ENCODE peak calls at places on chromosomes 6 and 20, in seven cellular contexts. One of them, this sample, is unnamed.

GRCh38 chr6:16488813-16489212 is 250.4 kb downstream of the GMPR start:
- DNase-seq in HL-60: no peak
- DNase-seq in CD8-positive, alpha-beta memory T cell: no peak
- DNase-seq in adrenal gland: no peak
- DNase-seq in left ventricle myocardium inferior: no peak
- DNase-seq in sigmoid colon: no peak
- DNase-seq in SJSA1: no peak
- DNase-seq in this sample: no peak

GRCh38 chr6:34673079-34673478 is 23.5 kb downstream of the ILRUN start:
- DNase-seq in HL-60: no peak
- DNase-seq in CD8-positive, alpha-beta memory T cell: no peak
- DNase-seq in adrenal gland: no peak
- DNase-seq in left ventricle myocardium inferior: no peak
- DNase-seq in sigmoid colon: no peak
- DNase-seq in SJSA1: no peak
- DNase-seq in this sample: peak; percentile 47

GRCh38 chr6:109069746-109070145 is 24.9 kb downstream of the SESN1 start:
- DNase-seq in HL-60: no peak
- DNase-seq in CD8-positive, alpha-beta memory T cell: no peak
- DNase-seq in adrenal gland: no peak
- DNase-seq in left ventricle myocardium inferior: no peak
- DNase-seq in sigmoid colon: no peak
- DNase-seq in SJSA1: no peak
- DNase-seq in this sample: no peak

GRCh38 chr6:6746334-6746969 is 157.9 kb downstream of the LY86 start:
- DNase-seq in HL-60: no peak
- DNase-seq in CD8-positive, alpha-beta memory T cell: no peak
- DNase-seq in adrenal gland: peak; percentile 70
- DNase-seq in left ventricle myocardium inferior: peak; percentile 39
- DNase-seq in sigmoid colon: no peak
- DNase-seq in SJSA1: no peak
- DNase-seq in this sample: no peak

GRCh38 chr20:63022501-63022900 is 15.7 kb upstream of the BHLHE23 start:
- DNase-seq in HL-60: no peak
- DNase-seq in CD8-positive, alpha-beta memory T cell: no peak
- DNase-seq in adrenal gland: no peak
- DNase-seq in left ventricle myocardium inferior: peak; percentile 3
- DNase-seq in sigmoid colon: no peak
- DNase-seq in SJSA1: no peak
- DNase-seq in this sample: no peak

GRCh38 chr6:87909849-87910248 is 137.8 kb upstream of the SPACA1 start:
- DNase-seq in HL-60: no peak
- DNase-seq in CD8-positive, alpha-beta memory T cell: no peak
- DNase-seq in adrenal gland: peak; percentile 41
- DNase-seq in left ventricle myocardium inferior: no peak
- DNase-seq in sigmoid colon: no peak
- DNase-seq in SJSA1: peak; percentile 78
- DNase-seq in this sample: no peak

GRCh38 chr20:43341541-43341940 is 116.2 kb upstream of the SRSF6 start:
- DNase-seq in HL-60: no peak
- DNase-seq in CD8-positive, alpha-beta memory T cell: no peak
- DNase-seq in adrenal gland: no peak
- DNase-seq in left ventricle myocardium inferior: no peak
- DNase-seq in sigmoid colon: no peak
- DNase-seq in SJSA1: no peak
- DNase-seq in this sample: no peak

GRCh38 chr6:144921206-144921975 is 636.3 kb downstream of the UTRN start:
- DNase-seq in HL-60: no peak
- DNase-seq in CD8-positive, alpha-beta memory T cell: no peak
- DNase-seq in adrenal gland: no peak
- DNase-seq in left ventricle myocardium inferior: no peak
- DNase-seq in sigmoid colon: no peak
- DNase-seq in SJSA1: no peak
- DNase-seq in this sample: no peak

GRCh38 chr6:117373211-117373813 is 52.4 kb downstream of the ROS1 start:
- DNase-seq in HL-60: no peak
- DNase-seq in CD8-positive, alpha-beta memory T cell: no peak
- DNase-seq in adrenal gland: no peak
- DNase-seq in left ventricle myocardium inferior: no peak
- DNase-seq in sigmoid colon: no peak
- DNase-seq in SJSA1: no peak
- DNase-seq in this sample: no peak

GRCh38 chr6:6586167-6586566 is 2.4 kb upstream of the LY86 start:
- DNase-seq in HL-60: no peak
- DNase-seq in CD8-positive, alpha-beta memory T cell: no peak
- DNase-seq in adrenal gland: no peak
- DNase-seq in left ventricle myocardium inferior: no peak
- DNase-seq in sigmoid colon: no peak
- DNase-seq in SJSA1: no peak
- DNase-seq in this sample: no peak

GRCh38 chr20:3798908-3799248 is 2.8 kb downstream of the CDC25B start:
- DNase-seq in HL-60: no peak
- DNase-seq in CD8-positive, alpha-beta memory T cell: no peak
- DNase-seq in adrenal gland: no peak
- DNase-seq in left ventricle myocardium inferior: no peak
- DNase-seq in sigmoid colon: no peak
- DNase-seq in SJSA1: no peak
- DNase-seq in this sample: no peak

GRCh38 chr6:112562348-112563220 is 215.5 kb downstream of the RFPL4B start:
- DNase-seq in HL-60: no peak
- DNase-seq in CD8-positive, alpha-beta memory T cell: no peak
- DNase-seq in adrenal gland: no peak
- DNase-seq in left ventricle myocardium inferior: no peak
- DNase-seq in sigmoid colon: peak; percentile 64
- DNase-seq in SJSA1: no peak
- DNase-seq in this sample: no peak

DNA sequence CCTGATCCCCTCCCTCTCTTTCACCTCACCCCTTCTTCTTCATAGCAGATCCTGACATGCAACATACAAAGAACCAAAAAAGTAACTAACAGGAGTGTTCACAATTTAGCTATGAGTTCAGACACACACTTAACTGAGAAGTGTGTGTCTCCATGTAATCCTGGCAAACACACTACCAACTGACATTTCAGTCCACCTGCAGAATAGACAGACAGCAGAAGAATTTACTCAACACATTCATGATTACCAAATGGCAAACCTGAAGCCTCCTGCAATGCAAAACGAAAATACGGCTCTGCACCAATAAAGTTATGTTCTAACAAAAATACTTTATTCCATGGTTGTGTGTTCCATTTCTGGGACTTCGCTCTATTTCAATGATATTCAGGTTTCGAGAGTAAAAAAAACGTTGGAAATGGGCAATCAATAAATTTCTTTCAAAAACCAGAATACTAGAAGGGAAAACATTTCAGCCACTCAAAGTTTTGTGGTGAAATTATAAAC is 2.6 kb downstream of the BACH2 start:
- DNase-seq in HL-60: no peak
- DNase-seq in CD8-positive, alpha-beta memory T cell: no peak
- DNase-seq in adrenal gland: no peak
- DNase-seq in left ventricle myocardium inferior: no peak
- DNase-seq in sigmoid colon: no peak
- DNase-seq in SJSA1: no peak
- DNase-seq in this sample: no peak
- H3K4me3 ChIP-seq in HL-60: no peak overlapping the region
- H3K4me3 ChIP-seq in CD8-positive, alpha-beta memory T cell: peak overlapping the region; percentile 75
- H3K4me3 ChIP-seq in adrenal gland: no peak overlapping the region
- H3K4me3 ChIP-seq in left ventricle myocardium inferior: peak overlapping the region; percentile 90
- H3K4me3 ChIP-seq in sigmoid colon: no peak overlapping the region
- H3K4me3 ChIP-seq in SJSA1: no peak overlapping the region
- H3K4me3 ChIP-seq in this sample: peak overlapping the region; percentile 90

DNA sequence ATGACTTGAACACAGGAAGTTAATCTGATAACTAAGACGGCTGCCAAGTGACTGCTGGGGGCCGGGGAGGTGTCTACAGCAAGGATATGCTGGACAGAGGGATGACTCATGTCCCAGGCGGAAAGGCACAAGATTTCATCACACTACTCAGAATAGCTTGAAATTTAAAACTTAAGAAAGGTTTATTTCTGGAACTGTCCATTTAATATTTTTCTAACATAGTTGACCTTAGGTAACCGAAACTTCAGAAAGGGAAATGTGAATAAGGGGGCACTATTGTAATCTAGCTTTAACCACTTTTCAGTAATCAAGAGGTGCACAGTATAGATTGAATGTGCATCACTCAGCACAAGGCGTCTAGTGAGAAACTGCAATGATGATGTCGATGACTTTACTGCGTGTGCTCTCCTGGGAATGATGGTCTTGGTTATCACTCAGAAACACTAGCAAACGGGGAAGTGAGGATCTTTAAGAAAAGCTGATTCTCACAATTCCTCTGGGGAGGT is 171.5 kb downstream of the QKI start:
- DNase-seq in HL-60: peak; percentile 52
- DNase-seq in CD8-positive, alpha-beta memory T cell: no peak
- DNase-seq in adrenal gland: peak; percentile 79
- DNase-seq in left ventricle myocardium inferior: peak; percentile 65
- DNase-seq in sigmoid colon: peak; percentile 78
- DNase-seq in SJSA1: peak; percentile 76
- DNase-seq in this sample: no peak
- H3K27ac ChIP-seq in HL-60: no peak overlapping the region
- H3K27ac ChIP-seq in CD8-positive, alpha-beta memory T cell: peak overlapping the region; percentile 18
- H3K27ac ChIP-seq in adrenal gland: no peak overlapping the region
- H3K27ac ChIP-seq in left ventricle myocardium inferior: peak overlapping the region; percentile 56
- H3K27ac ChIP-seq in sigmoid colon: no peak overlapping the region
- H3K27ac ChIP-seq in SJSA1: peak overlapping the region; percentile 57
- H3K27ac ChIP-seq in this sample: no peak overlapping the region

DNA sequence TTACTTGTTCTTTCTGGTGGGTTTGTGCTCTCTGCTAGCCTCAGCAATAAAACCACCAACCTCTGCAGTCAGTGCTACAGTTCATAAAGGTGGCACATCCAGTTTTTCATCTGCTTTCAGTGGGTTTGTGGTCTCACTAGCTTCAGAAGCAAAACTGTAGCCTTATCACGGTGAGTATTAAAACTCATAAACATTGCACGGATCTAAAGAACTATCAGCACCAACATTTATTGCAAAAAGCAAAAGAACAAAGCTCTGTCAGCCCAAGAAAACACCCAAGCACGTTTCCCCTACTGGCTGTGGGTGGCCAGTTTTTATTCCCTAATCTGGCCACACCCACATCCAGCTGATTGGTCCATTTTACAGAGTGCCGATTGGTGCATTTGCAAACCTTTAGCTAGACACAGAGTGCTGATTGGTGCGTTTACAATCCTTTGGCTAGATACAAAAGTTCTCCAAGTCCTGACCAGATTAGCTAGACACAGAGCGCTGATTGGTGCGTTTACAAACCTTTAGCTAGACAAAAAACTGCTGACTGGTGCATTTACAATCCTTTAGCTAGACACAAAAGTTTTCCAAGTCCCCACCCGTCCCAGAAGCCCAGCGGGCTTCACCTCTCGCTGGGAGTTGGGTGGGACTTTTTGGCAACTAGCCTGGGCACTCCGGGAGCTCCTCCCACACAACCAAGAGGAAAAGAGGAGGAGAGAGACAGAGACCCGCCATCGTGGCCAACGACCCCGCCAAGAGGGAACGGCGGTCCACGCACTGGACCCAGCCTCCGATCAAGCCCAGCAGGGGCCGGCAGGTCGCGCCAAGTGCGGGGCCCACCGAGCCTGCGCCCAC is 3.3 kb upstream of the TMEM14C start:
- DNase-seq in HL-60: peak; percentile 18
- DNase-seq in CD8-positive, alpha-beta memory T cell: peak; percentile 34
- DNase-seq in adrenal gland: peak; percentile 27
- DNase-seq in left ventricle myocardium inferior: peak; percentile 55
- DNase-seq in sigmoid colon: no peak
- DNase-seq in SJSA1: peak; percentile 28
- DNase-seq in this sample: peak; percentile 73
- H3K4me3 ChIP-seq in HL-60: peak overlapping the region; percentile 49
- H3K4me3 ChIP-seq in CD8-positive, alpha-beta memory T cell: peak overlapping the region; percentile 47
- H3K4me3 ChIP-seq in adrenal gland: peak overlapping the region; percentile 67
- H3K4me3 ChIP-seq in left ventricle myocardium inferior: peak overlapping the region; percentile 70
- H3K4me3 ChIP-seq in sigmoid colon: peak overlapping the region; percentile 29
- H3K4me3 ChIP-seq in SJSA1: peak overlapping the region; percentile 54
- H3K4me3 ChIP-seq in this sample: peak overlapping the region; percentile 32

DNA sequence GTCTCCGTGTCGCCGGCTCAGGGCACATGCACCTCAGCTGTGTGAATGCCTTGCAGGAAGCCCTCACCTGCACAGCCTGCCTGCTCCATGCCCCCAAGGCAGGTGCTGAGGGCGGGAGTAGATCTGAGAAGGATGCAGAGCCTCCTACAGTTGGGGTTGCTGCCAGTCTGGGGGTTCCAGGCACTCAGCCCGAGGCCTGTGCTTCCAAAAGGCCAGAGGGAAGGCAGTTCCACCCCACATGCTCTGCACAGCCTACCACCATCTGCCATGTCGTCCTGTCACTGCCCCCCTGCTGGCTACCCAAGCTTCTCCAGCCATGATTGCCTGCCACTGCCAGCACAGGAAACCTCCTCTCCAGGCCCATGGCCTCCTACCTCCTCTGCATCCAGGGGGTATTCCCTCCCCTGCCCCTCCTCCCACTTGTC is 19.3 kb downstream of the ACSS1 start:
- DNase-seq in HL-60: no peak
- DNase-seq in CD8-positive, alpha-beta memory T cell: no peak
- DNase-seq in adrenal gland: no peak
- DNase-seq in left ventricle myocardium inferior: no peak
- DNase-seq in sigmoid colon: no peak
- DNase-seq in SJSA1: no peak
- DNase-seq in this sample: no peak
- H3K27ac ChIP-seq in HL-60: no peak overlapping the region
- H3K27ac ChIP-seq in CD8-positive, alpha-beta memory T cell: no peak overlapping the region
- H3K27ac ChIP-seq in adrenal gland: no peak overlapping the region
- H3K27ac ChIP-seq in left ventricle myocardium inferior: peak overlapping the region; percentile 98
- H3K27ac ChIP-seq in sigmoid colon: peak overlapping the region; percentile 88
- H3K27ac ChIP-seq in SJSA1: no peak overlapping the region
- H3K27ac ChIP-seq in this sample: peak overlapping the region; percentile 47

DNA sequence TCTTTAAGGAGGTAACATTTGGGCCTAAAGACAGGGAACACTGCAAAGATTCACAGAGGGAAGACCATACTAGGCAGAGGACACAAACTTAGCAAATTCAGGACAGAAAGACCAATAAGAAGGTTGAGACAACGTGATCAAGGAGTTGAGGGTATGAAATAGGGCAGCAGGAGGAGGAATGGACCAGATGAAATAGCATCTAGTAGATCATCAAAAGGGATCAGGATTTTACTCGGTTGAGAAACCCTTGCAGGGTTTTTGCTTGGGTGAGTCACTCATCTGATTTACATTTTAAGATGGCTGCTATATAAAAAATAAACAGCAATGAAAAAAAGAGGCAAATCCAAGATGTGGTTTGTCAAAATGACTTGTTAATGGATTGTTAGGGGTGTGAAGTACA is 4.7 kb downstream of the BCLAF1 start:
- DNase-seq in HL-60: no peak
- DNase-seq in CD8-positive, alpha-beta memory T cell: no peak
- DNase-seq in adrenal gland: no peak
- DNase-seq in left ventricle myocardium inferior: no peak
- DNase-seq in sigmoid colon: no peak
- DNase-seq in SJSA1: peak; percentile 10
- DNase-seq in this sample: no peak
- H3K4me3 ChIP-seq in HL-60: peak overlapping the region; percentile 7
- H3K4me3 ChIP-seq in CD8-positive, alpha-beta memory T cell: peak overlapping the region; percentile 45
- H3K4me3 ChIP-seq in adrenal gland: no peak overlapping the region
- H3K4me3 ChIP-seq in left ventricle myocardium inferior: no peak overlapping the region
- H3K4me3 ChIP-seq in sigmoid colon: no peak overlapping the region
- H3K4me3 ChIP-seq in SJSA1: no peak overlapping the region
- H3K4me3 ChIP-seq in this sample: peak overlapping the region; percentile 62